ENCODE peak calls at places on chromosomes 1 and 21, in nine cellular contexts. P, K, W, D, A, S, X, C and I are unnamed samples.

GRCh38 chr1:15765495-15766194 is 7.0 kb downstream of the FBLIM1 start:
- DNase-seq in P (no peak), K (peak; percentile 88), W (no peak), D (no peak), A (no peak), S (no peak), X (peak; percentile 82), C (no peak), I (peak; percentile 96)

GRCh38 chr1:212267017-212267416 is 18.2 kb upstream of the PPP2R5A start:
- DNase-seq in P (no peak), K (no peak), W (no peak), D (no peak), A (no peak), S (no peak), X (no peak), C (no peak), I (no peak)

GRCh38 chr21:34065015-34065414 is 8.4 kb upstream of the MRPS6 start:
- DNase-seq in P (no peak), K (peak; percentile 58), W (no peak), D (no peak), A (no peak), S (no peak), X (peak; percentile 6), C (no peak), I (no peak)

GRCh38 chr21:46425061-46425460 is 33.6 kb upstream of the DIP2A start:
- DNase-seq in P (no peak), K (no peak), W (no peak), D (no peak), A (no peak), S (no peak), X (no peak), C (no peak), I (no peak)

GRCh38 chr1:221335161-221336101 is 406.5 kb downstream of the DUSP10 start:
- DNase-seq in P (peak; percentile 62), K (peak; percentile 96), W (peak; percentile 55), D (peak; percentile 16), A (no peak), S (peak; percentile 9), X (peak; percentile 82), C (peak; percentile 58), I (no peak)

GRCh38 chr1:159141584-159142518 is 29.6 kb upstream of the CADM3 start:
- DNase-seq in P (no peak), K (peak; percentile 5), W (no peak), D (no peak), A (no peak), S (peak; percentile 19), X (peak; percentile 47), C (no peak), I (no peak)

GRCh38 chr21:15015622-15016471 is 49.0 kb downstream of the NRIP1 start:
- DNase-seq in P (no peak), K (peak; percentile 75), W (no peak), D (no peak), A (no peak), S (peak; percentile 40), X (peak; percentile 43), C (peak; percentile 80), I (no peak)

GRCh38 chr1:226121049-226121586 is 58.6 kb downstream of the H3-3A start:
- DNase-seq in P (no peak), K (no peak), W (no peak), D (no peak), A (no peak), S (no peak), X (no peak), C (no peak), I (no peak)

GRCh38 chr1:87760100-87760499 is 431.4 kb downstream of the LMO4 start:
- DNase-seq in P (no peak), K (no peak), W (no peak), D (no peak), A (no peak), S (no peak), X (no peak), C (no peak), I (no peak)

GRCh38 chr21:45517249-45518065 is 24.8 kb downstream of the SLC19A1 start:
- DNase-seq in P (no peak), K (peak; percentile 27), W (no peak), D (no peak), A (peak; percentile 59), S (no peak), X (peak; percentile 28), C (no peak), I (peak; percentile 49)

GRCh38 chr1:92752719-92753118 is 32.2 kb downstream of the EVI5 start:
- DNase-seq in P (no peak), K (peak; percentile 74), W (no peak), D (no peak), A (no peak), S (no peak), X (no peak), C (no peak), I (no peak)

GRCh38 chr1:5944069-5944847 is 48.0 kb downstream of the NPHP4 start:
- DNase-seq in P (no peak), K (no peak), W (no peak), D (no peak), A (peak; percentile 48), S (no peak), X (no peak), C (no peak), I (no peak)

GRCh38 chr1:160550572-160551034 is 27.5 kb upstream of the SLAMF6 start:
- DNase-seq in P (no peak), K (no peak), W (no peak), D (no peak), A (peak; percentile 66), S (no peak), X (no peak), C (no peak), I (no peak)

GRCh38 chr1:118077331-118078055 is 107.5 kb downstream of the SPAG17 start:
- DNase-seq in P (no peak), K (peak; percentile 32), W (no peak), D (peak; percentile 25), A (no peak), S (peak; percentile 15), X (peak; percentile 64), C (no peak), I (no peak)

GRCh38 chr1:241697640-241698018 is 45.5 kb downstream of the WDR64 start:
- DNase-seq in P (no peak), K (no peak), W (no peak), D (no peak), A (no peak), S (no peak), X (no peak), C (no peak), I (no peak)

GRCh38 chr1:113856011-113856410 is 15.5 kb downstream of the PTPN22 start:
- DNase-seq in P (no peak), K (no peak), W (no peak), D (no peak), A (no peak), S (no peak), X (no peak), C (no peak), I (no peak)

GRCh38 chr1:232034547-232034946 is 408.0 kb downstream of the DISC1 start:
- DNase-seq in P (no peak), K (no peak), W (no peak), D (no peak), A (no peak), S (no peak), X (no peak), C (no peak), I (no peak)

GRCh38 chr1:12251442-12251841 is 21.6 kb downstream of the VPS13D start:
- DNase-seq in P (no peak), K (peak; percentile 21), W (no peak), D (no peak), A (no peak), S (no peak), X (no peak), C (peak; percentile 26), I (no peak)

GRCh38 chr1:41890841-41891311 is 27.8 kb downstream of the HIVEP3 start:
- DNase-seq in P (no peak), K (peak; percentile 28), W (no peak), D (peak; percentile 62), A (no peak), S (no peak), X (peak; percentile 29), C (no peak), I (no peak)
- H3K4me3 ChIP-seq in P (peak overlapping the region; percentile 43), K (peak overlapping the region; percentile 56), W (no peak overlapping the region), D (no peak overlapping the region), A (peak overlapping the region; percentile 53), S (no peak overlapping the region), X (no peak overlapping the region), C (no peak overlapping the region), I (no peak overlapping the region)

GRCh38 chr1:151326619-151327222 is 495 bp downstream of the PI4KB start:
- DNase-seq in P (no peak), K (peak; percentile 41), W (peak; percentile 61), D (peak; percentile 59), A (peak; percentile 75), S (peak; percentile 16), X (peak; percentile 59), C (no peak), I (no peak)

GRCh38 chr1:151327223-151327902 is at the start of gene PI4KB:
- DNase-seq in P (peak; percentile 89), K (peak; percentile 99), W (peak; percentile 97), D (peak; percentile 94), A (peak; percentile 86), S (peak; percentile 98), X (peak; percentile 99), C (peak; percentile 82), I (peak; percentile 90)

GRCh38 chr1:151324390-151324930 is 2.8 kb downstream of the PI4KB start:
- DNase-seq in P (no peak), K (no peak), W (no peak), D (no peak), A (no peak), S (no peak), X (no peak), C (no peak), I (no peak)

GRCh38 chr1:151325646-151326429 is 1.4 kb downstream of the PI4KB start:
- DNase-seq in P (no peak), K (peak; percentile 52), W (no peak), D (no peak), A (no peak), S (no peak), X (peak; percentile 23), C (no peak), I (no peak)

GRCh38 chr1:151325231-151325630 is 2.0 kb downstream of the PI4KB start:
- DNase-seq in P (no peak), K (peak; percentile 53), W (no peak), D (no peak), A (no peak), S (no peak), X (no peak), C (no peak), I (no peak)
- H3K4me3 ChIP-seq in P (no peak overlapping the region), K (peak overlapping the region; percentile 90), W (no peak overlapping the region), D (no peak overlapping the region), A (no peak overlapping the region), S (no peak overlapping the region), X (peak overlapping the region; percentile 69), C (no peak overlapping the region), I (no peak overlapping the region)

GRCh38 chr1:153534226-153534932 is 1.4 kb downstream of the S100A6 start:
- DNase-seq in P (no peak), K (peak; percentile 50), W (peak; percentile 65), D (no peak), A (peak; percentile 23), S (peak; percentile 51), X (peak; percentile 26), C (no peak), I (no peak)
- H3K4me3 ChIP-seq in P (peak overlapping the region; percentile 89), K (peak overlapping the region; percentile 86), W (peak overlapping the region; percentile 96), D (no peak overlapping the region), A (peak overlapping the region; percentile 87), S (peak overlapping the region; percentile 68), X (peak overlapping the region; percentile 65), C (peak overlapping the region; percentile 99), I (peak overlapping the region; percentile 73)

DNA sequence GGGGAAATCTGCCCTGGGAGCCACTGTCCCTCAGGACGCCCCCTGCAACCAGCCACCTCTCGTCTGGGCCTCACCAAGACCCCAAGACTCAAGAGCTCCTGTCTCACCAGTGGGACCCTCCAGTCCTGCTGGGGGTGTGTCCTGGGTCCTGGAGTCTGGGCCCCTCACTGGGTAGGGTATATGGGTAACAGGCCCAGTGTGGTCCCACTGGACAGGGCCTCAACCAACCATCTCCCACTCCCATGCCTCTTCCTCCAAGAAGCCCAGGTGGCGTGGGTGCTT is 737 bp upstream of the VWA1 start:
- DNase-seq in P (no peak), K (no peak), W (no peak), D (no peak), A (no peak), S (no peak), X (no peak), C (no peak), I (no peak)
- H3K4me3 ChIP-seq in P (no peak overlapping the region), K (no peak overlapping the region), W (no peak overlapping the region), D (no peak overlapping the region), A (peak overlapping the region; percentile 57), S (no peak overlapping the region), X (no peak overlapping the region), C (no peak overlapping the region), I (no peak overlapping the region)